ENCODE peak calls at places on chromosomes 1 and 21, in ten cellular contexts. K, N, L, Y, W, B, P, V, D and H are unnamed samples. For H3K4me1, the result is how much of the 10 kb centered on the place peaks cover.

GRCh38 chr21:36917487-36918158 is 48.8 kb downstream of the HLCS start:
- DNase-seq in K (no peak), N (no peak), L (peak), Y (no peak), W (no peak), B (no peak), P (peak), V (peak), D (peak), H (peak)

GRCh38 chr21:44896561-44897286 is 23.2 kb upstream of the PTTG1IP start:
- DNase-seq in K (no peak), N (no peak), L (no peak), Y (no peak), W (no peak), B (no peak), P (no peak), V (no peak), D (no peak), H (no peak)

GRCh38 chr1:246200738-246201137 is 306.3 kb downstream of the SMYD3 start:
- DNase-seq in K (no peak), N (no peak), L (no peak), Y (no peak), W (no peak), B (no peak), P (no peak), V (no peak), D (no peak), H (no peak)

GRCh38 chr1:20259646-20260045 is 31.0 kb upstream of the VWA5B1 start:
- DNase-seq in K (no peak), N (no peak), L (no peak), Y (no peak), W (no peak), B (peak), P (no peak), V (no peak), D (no peak), H (no peak)

GRCh38 chr1:53376742-53377437 is 49.0 kb upstream of the LRP8 start:
- DNase-seq in K (no peak), N (no peak), L (no peak), Y (peak), W (no peak), B (no peak), P (peak), V (no peak), D (no peak), H (no peak)

GRCh38 chr1:38094711-38095336 is 48.2 kb upstream of the POU3F1 start:
- DNase-seq in K (no peak), N (no peak), L (no peak), Y (no peak), W (no peak), B (no peak), P (no peak), V (no peak), D (no peak), H (no peak)

GRCh38 chr1:93427656-93428055 is 20.3 kb upstream of the FNBP1L start:
- DNase-seq in K (no peak), N (no peak), L (no peak), Y (no peak), W (no peak), B (no peak), P (no peak), V (no peak), D (no peak), H (no peak)

GRCh38 chr1:85473390-85473789 is 8.4 kb upstream of the DDAH1 start:
- DNase-seq in K (no peak), N (no peak), L (no peak), Y (no peak), W (no peak), B (no peak), P (no peak), V (no peak), D (no peak), H (no peak)

GRCh38 chr1:40842691-40843090 is 19.5 kb downstream of the CITED4 start:
- DNase-seq in K (no peak), N (no peak), L (no peak), Y (no peak), W (no peak), B (no peak), P (no peak), V (no peak), D (no peak), H (no peak)

GRCh38 chr21:36209626-36210171 is 53.1 kb downstream of the DOP1B start:
- DNase-seq in K (peak), N (no peak), L (no peak), Y (no peak), W (no peak), B (no peak), P (peak), V (peak), D (peak), H (peak)

GRCh38 chr1:11930571-11931445 is 3.7 kb upstream of the PLOD1 start:
- DNase-seq in K (no peak), N (no peak), L (no peak), Y (no peak), W (no peak), B (no peak), P (no peak), V (peak), D (no peak), H (no peak)

GRCh38 chr1:180235077-180235501 is 5.0 kb downstream of the LHX4 start:
- DNase-seq in K (no peak), N (no peak), L (no peak), Y (no peak), W (no peak), B (peak), P (no peak), V (no peak), D (no peak), H (no peak)

GRCh38 chr21:31248598-31248997 is 95.5 kb downstream of the TIAM1 start:
- DNase-seq in K (no peak), N (no peak), L (no peak), Y (no peak), W (no peak), B (no peak), P (no peak), V (no peak), D (no peak), H (no peak)

GRCh38 chr1:89606227-89606945 is 26.5 kb upstream of the LRRC8C start:
- DNase-seq in K (no peak), N (no peak), L (no peak), Y (no peak), W (no peak), B (no peak), P (no peak), V (no peak), D (no peak), H (no peak)

GRCh38 chr1:185069202-185069601 is 23.8 kb downstream of the RNF2 start:
- DNase-seq in K (no peak), N (no peak), L (no peak), Y (no peak), W (no peak), B (no peak), P (no peak), V (no peak), D (no peak), H (no peak)

GRCh38 chr1:52631759-52632331 is 1.1 kb upstream of the SHISAL2A start:
- DNase-seq in K (no peak), N (no peak), L (no peak), Y (no peak), W (no peak), B (no peak), P (no peak), V (no peak), D (no peak), H (no peak)

GRCh38 chr1:106879538-106879937 is 176.9 kb upstream of the PRMT6 start:
- DNase-seq in K (no peak), N (no peak), L (no peak), Y (no peak), W (no peak), B (peak), P (peak), V (no peak), D (no peak), H (peak)

GRCh38 chr1:6233376-6233775 is 2.4 kb downstream of the ICMT start:
- DNase-seq in K (no peak), N (no peak), L (no peak), Y (no peak), W (no peak), B (no peak), P (no peak), V (no peak), D (no peak), H (no peak)

GRCh38 chr1:20150969-20151368 is 11.8 kb downstream of the PLA2G2F start:
- DNase-seq in K (no peak), N (no peak), L (no peak), Y (no peak), W (no peak), B (peak), P (no peak), V (no peak), D (no peak), H (no peak)

GRCh38 chr1:238999944-239000343 is 386.4 kb upstream of the CHRM3 start:
- DNase-seq in K (no peak), N (no peak), L (no peak), Y (no peak), W (no peak), B (no peak), P (no peak), V (no peak), D (no peak), H (no peak)

GRCh38 chr1:154847891-154848290 is 22.2 kb downstream of the KCNN3 start:
- DNase-seq in K (no peak), N (no peak), L (no peak), Y (no peak), W (no peak), B (no peak), P (no peak), V (no peak), D (no peak), H (no peak)

GRCh38 chr21:21148009-21148408 is 149.8 kb downstream of the NCAM2 start:
- DNase-seq in K (no peak), N (no peak), L (no peak), Y (no peak), W (no peak), B (no peak), P (no peak), V (no peak), D (no peak), H (no peak)

GRCh38 chr1:247386695-247387094 is 29.3 kb upstream of the NLRP3 start:
- DNase-seq in K (no peak), N (no peak), L (no peak), Y (no peak), W (no peak), B (no peak), P (no peak), V (no peak), D (no peak), H (no peak)

GRCh38 chr1:222369991-222370910 is 177.7 kb downstream of the HHIPL2 start:
- DNase-seq in K (no peak), N (no peak), L (no peak), Y (no peak), W (no peak), B (no peak), P (no peak), V (no peak), D (no peak), H (no peak)

GRCh38 chr1:94237291-94238226 is at the start of gene ARHGAP29:
- DNase-seq in K (peak), N (no peak), L (no peak), Y (no peak), W (peak), B (peak), P (peak), V (peak), D (no peak), H (peak)

DNA sequence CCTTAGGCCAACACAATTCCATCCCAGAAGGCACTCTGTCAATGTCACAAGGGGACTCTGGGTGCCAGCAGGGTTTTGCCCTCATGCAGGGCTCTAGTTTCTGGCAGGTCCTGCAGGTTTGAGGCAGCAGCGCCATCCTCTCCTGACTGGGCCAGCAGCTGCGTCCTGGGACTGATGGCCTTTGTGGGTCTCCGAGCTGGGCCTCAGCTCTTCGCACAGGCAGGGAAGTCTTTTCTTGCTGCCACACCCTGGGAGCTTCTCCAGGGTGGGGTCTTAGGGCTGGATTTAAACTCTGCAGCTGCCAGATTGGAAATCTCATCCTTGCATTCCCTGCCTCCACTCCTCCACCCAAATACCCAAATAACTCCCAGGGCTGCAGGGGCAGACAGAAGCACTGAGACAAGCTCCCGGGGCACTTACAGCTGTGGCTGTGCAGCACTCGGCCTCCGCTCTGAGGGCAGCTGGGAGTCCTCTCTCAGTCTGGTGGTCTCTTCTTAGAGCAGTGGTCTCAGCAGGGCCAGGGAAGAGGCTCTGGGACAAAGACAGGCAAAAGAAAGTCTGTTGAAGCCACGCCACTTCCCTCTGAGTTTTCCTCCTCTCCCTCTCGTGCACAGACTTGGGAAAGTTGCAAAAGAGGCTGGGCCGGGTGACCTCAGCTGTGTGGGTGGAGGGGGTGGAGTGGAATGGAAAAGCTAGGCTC is at the start of gene RAB7B:
- DNase-seq in K (no peak), N (no peak), L (no peak), Y (no peak), W (no peak), B (peak), P (peak), V (no peak), D (no peak), H (peak)
- TF ChIP-seq POLR2AphosphoS5 in K (no peak), N (no peak), L (no peak), Y (peak), W (no peak), B (no peak), P (peak), V (no peak), D (no peak), H (peak)

DNA sequence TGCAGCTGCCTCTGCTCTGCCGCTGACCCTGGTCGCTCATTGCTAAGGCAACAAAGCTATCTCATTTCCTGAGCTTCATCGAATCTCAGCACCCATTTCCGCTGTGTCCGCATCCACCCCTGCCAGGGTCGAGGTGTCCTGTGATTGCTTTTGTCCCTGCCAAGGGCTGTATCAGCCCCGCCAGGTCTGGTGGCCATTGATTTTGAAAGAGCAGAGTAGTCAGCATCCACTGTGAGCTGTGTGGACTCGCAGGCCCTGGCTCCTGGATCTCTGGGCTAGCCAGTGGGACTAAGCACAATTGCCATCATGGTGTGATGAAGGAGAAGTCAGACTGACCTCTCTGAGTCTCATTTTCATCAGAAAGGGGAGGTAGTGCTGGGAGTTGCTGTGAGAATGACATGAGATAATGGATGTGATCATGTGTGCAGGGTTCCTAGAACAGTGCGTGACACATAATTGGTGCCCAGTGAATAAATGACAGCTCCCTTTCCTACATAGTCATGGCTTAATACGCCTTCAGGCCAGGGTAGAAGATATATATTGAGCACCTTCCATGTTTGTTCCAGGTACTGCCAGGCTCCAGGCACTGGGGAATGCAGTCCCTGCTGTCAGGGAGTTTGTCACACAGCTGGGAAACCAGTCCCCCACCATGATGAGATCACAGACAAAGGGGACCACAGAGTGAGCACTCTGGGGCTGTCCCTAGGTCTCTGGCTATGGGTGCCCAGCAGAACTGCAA is 32.1 kb downstream of the NAV1 start:
- DNase-seq in K (no peak), N (no peak), L (no peak), Y (no peak), W (no peak), B (peak), P (no peak), V (peak), D (no peak), H (no peak)
- H3K4me1 ChIP-seq in K (under half), N (under half), L (under half), Y (half or more), W (under half), B (under half), P (under half), V (under half), D (under half), H (under half)

DNA sequence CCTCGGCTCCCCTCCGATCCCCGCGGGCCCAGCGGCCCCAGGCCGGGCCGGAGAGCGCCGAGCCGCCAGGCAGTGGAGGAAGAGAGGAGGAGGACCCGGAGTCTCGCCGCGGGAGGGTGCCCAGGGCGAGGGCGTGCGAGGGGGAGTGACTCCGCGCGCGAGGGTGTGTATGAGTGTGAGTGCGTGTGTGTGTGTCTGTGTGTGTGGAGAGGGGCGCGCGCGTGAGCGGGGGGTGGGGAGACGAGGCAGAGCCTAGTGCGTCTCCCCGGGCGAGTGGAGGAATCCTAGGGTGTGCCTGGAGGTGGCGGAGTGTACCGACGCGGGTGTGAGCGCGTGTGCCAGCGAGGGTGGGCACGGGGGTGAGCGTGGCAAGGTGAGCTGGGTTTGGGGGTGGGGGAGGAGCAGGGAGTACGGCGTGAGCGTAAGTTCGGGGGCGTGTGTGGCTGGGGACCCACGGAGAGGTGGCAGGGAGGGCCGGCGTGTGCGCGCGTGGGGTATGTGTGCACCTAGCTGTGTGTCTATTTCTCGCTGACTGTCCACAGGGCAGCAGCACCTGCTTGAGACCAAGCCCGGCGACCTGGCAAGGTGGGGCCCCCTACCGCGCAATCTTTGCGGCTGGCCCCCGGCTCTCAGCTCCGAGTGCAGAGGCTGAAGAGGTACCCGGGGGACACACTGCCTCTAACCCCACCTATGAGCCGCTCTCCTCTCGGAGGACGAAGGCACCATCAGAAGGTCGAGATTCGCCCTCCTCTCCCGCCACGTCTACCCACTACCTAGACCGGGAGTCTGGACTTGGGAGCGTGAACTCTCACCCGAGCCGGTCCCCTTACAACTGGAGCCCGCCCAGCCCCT is 784 bp upstream of the KCND3 start:
- DNase-seq in K (no peak), N (no peak), L (no peak), Y (no peak), W (no peak), B (no peak), P (peak), V (no peak), D (no peak), H (peak)
- TF ChIP-seq CTCF in K (no peak), N (no peak), L (no peak), Y (no peak), W (no peak), B (no peak), P (no peak), V (no peak), D (no peak), H (no peak)

GRCh38 chr1:214581785-214582184 is 21.2 kb upstream of the CENPF start:
- DNase-seq in K (peak), N (no peak), L (no peak), Y (no peak), W (no peak), B (no peak), P (no peak), V (peak), D (peak), H (no peak)
- TF ChIP-seq POLR2AphosphoS5 in K (peak), N (no peak), L (no peak), Y (no peak), W (peak), B (no peak), P (no peak), V (peak), D (peak), H (no peak)